ENCODE peak calls at places on chromosomes 7 and 10, in four cellular contexts. Q is iPS DF 19.7; C is effector memory CD4-positive, alpha-beta T cell; L is activated CD4-positive, alpha-beta T cell treated with anti-CD3 and anti-CD28 coated beads for 24 hours. J is an unnamed sample.

GRCh38 chr7:129332354-129333056 is 101.7 kb upstream of the STRIP2 start:
- DNase-seq in Q (no peak), C (no peak), L (no peak), J (no peak)

GRCh38 chr10:26407406-26407969 is 30.7 kb upstream of the APBB1IP start:
- DNase-seq in Q (no peak), C (no peak), L (no peak), J (no peak)

GRCh38 chr7:137816696-137817320 is 30.0 kb downstream of the DGKI start:
- DNase-seq in Q (no peak), C (no peak), L (no peak), J (no peak)

GRCh38 chr10:13893926-13894325 is 307.2 kb downstream of the PRPF18 start:
- DNase-seq in Q (no peak), C (no peak), L (no peak), J (no peak)

GRCh38 chr7:30741289-30741688 is 10.6 kb upstream of the INMT start:
- DNase-seq in Q (no peak), C (no peak), L (no peak), J (no peak)

GRCh38 chr10:13853854-13854253 is 267.1 kb downstream of the PRPF18 start:
- DNase-seq in Q (no peak), C (no peak), L (no peak), J (no peak)

GRCh38 chr7:32957326-32958045 is at the start of gene FKBP9:
- DNase-seq in Q (no peak), C (no peak), L (no peak), J (peak)

GRCh38 chr7:14720792-14721191 is 181.8 kb downstream of the DGKB start:
- DNase-seq in Q (no peak), C (no peak), L (no peak), J (no peak)

GRCh38 chr7:104552102-104552501 is 223.7 kb downstream of the LHFPL3 start:
- DNase-seq in Q (peak), C (no peak), L (no peak), J (no peak)

GRCh38 chr7:82428186-82428961 is 15.2 kb downstream of the CACNA2D1 start:
- DNase-seq in Q (no peak), C (no peak), L (no peak), J (no peak)